ENCODE peak calls at places on chromosomes 2 and 18, in four cellular contexts. X is HL-60, R is GM12891, Y is spleen. N is an unnamed sample.

GRCh38 chr18:26386002-26386401 is 159.8 kb downstream of the TAF4B start:
- DNase-seq in X (no peak), R (no peak), Y (no peak), N (peak)

GRCh38 chr2:204012081-204012653 is 75.6 kb downstream of the ICOS start:
- DNase-seq in X (no peak), R (no peak), Y (no peak), N (no peak)

GRCh38 chr18:3256693-3257626 is 5.0 kb upstream of the MYL12B start:
- DNase-seq in X (no peak), R (no peak), Y (no peak), N (peak)

GRCh38 chr2:171960570-171960969 is 38.3 kb downstream of the HAT1 start:
- DNase-seq in X (no peak), R (no peak), Y (no peak), N (no peak)

GRCh38 chr2:177688844-177689243 is 296.3 kb downstream of the AGPS start:
- DNase-seq in X (no peak), R (no peak), Y (no peak), N (no peak)

GRCh38 chr2:235595420-235596010 is 101.7 kb downstream of the AGAP1 start:
- DNase-seq in X (peak), R (peak), Y (peak), N (peak)

GRCh38 chr18:23114171-23114881 is 21.0 kb upstream of the CABLES1 start:
- DNase-seq in X (no peak), R (no peak), Y (no peak), N (peak)

GRCh38 chr2:157785200-157785599 is 90.9 kb downstream of the ACVR1 start:
- DNase-seq in X (no peak), R (no peak), Y (no peak), N (peak)

GRCh38 chr2:85413592-85414421 is 3.6 kb upstream of the CAPG start:
- DNase-seq in X (no peak), R (no peak), Y (no peak), N (peak)

GRCh38 chr2:71748227-71748626 is 294.9 kb downstream of the DYSF start:
- DNase-seq in X (no peak), R (no peak), Y (no peak), N (peak)

GRCh38 chr2:71453404-71454220 is at the start of gene DYSF:
- DNase-seq in X (no peak), R (no peak), Y (peak), N (no peak)

GRCh38 chr2:17976871-17977746 is 98.6 kb downstream of the KCNS3 start:
- DNase-seq in X (no peak), R (no peak), Y (no peak), N (no peak)

GRCh38 chr18:49076767-49077166 is 126.0 kb upstream of the SMAD7 start:
- DNase-seq in X (no peak), R (no peak), Y (no peak), N (no peak)

GRCh38 chr2:7377861-7378569 is 460.8 kb downstream of the RNF144A start:
- DNase-seq in X (no peak), R (no peak), Y (no peak), N (no peak)

GRCh38 chr18:62737474-62737873 is 22.1 kb downstream of the PHLPP1 start:
- DNase-seq in X (no peak), R (no peak), Y (no peak), N (no peak)

GRCh38 chr2:165401285-165401852 is 68.1 kb upstream of the CSRNP3 start:
- DNase-seq in X (peak), R (no peak), Y (no peak), N (peak)

GRCh38 chr2:73291093-73291460 is 2.3 kb downstream of the EGR4 start:
- DNase-seq in X (peak), R (no peak), Y (peak), N (peak)

GRCh38 chr18:30093376-30093775 is 949.2 kb downstream of the DSC3 start:
- DNase-seq in X (no peak), R (no peak), Y (no peak), N (no peak)

GRCh38 chr2:100151310-100151709 is 8.9 kb upstream of the AFF3 start:
- DNase-seq in X (no peak), R (no peak), Y (no peak), N (no peak)

GRCh38 chr2:207258191-207258991 is 92.6 kb upstream of the KLF7 start:
- DNase-seq in X (no peak), R (no peak), Y (no peak), N (peak)
- TF ChIP-seq POLR2AphosphoS5 in X (no peak), R (no peak), Y (no peak), N (no peak)

DNA sequence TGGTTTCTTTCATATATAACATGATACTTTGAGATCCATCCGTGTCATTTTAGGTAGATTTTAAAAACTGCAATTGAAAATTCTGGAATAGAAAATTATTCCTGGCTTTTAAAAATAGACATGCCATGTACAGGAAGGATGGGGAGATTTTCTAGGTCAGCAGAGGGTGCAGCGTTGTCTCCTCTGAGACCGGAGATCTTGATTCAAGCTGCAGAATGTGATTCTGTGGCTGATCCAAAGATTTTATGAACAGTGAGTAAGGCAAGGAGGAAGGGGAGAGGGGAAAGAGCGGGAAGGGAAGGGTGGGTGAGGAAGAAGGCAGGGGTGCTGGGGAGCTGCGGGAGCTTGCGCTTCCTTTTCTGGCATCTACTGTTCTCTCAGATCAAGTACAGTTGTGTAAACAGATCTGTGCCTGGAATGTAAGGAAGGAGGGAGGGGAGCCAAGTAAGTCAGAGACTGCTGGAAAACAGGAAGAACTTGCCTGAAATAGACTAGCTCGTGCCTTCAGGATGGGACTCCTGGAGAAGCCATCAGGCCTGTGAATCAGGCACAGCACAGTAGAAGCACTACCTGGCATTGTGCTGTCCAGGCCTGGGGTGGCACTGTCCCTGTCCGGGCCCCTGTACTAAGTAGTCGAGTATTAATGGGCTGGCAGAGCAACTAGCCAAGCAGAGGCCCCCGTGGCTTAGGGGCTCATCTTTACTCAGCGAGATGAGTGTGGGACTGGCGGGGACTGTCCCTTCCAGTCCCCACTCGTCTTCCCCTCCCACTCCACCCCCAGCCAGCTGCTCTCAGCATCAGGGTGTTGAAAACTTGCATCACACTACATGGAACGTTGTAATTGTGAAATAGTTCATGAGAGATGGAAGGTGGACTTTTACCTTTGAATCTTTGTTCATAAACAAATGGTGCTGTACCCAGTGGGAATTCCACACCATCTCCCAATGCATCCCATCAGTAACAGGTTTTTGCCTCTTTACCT is 163.5 kb downstream of the UXS1 start:
- DNase-seq in X (peak), R (no peak), Y (no peak), N (peak)
- TF ChIP-seq POLR2AphosphoS5 in X (no peak), R (no peak), Y (no peak), N (no peak)

DNA sequence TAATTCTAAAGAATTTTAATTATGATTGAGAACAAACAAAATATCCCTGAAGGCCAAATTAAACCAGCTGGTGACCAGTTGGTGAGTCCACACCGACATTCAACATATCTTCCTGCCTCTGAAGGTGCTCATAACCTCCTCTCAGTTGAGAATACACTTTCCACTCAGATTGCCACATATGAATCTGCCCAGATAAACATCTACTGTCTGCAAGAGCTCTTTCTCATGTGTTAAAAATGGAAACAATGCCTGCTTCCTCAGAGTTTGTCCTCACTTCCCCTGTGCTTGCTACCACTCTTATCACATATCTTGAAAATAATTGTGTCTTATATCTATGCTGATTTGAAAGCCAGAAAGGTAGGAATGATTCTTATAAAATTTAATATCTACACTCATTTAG is 177.7 kb upstream of the GULP1 start:
- DNase-seq in X (no peak), R (no peak), Y (no peak), N (peak)
- TF ChIP-seq POLR2AphosphoS5 in X (no peak), R (no peak), Y (no peak), N (no peak)

GRCh38 chr18:50429207-50429948 is 54.5 kb downstream of the SKA1 start:
- DNase-seq in X (no peak), R (no peak), Y (no peak), N (peak)

GRCh38 chr18:50427896-50428295 is 53.0 kb downstream of the SKA1 start:
- DNase-seq in X (peak), R (no peak), Y (no peak), N (no peak)

GRCh38 chr18:50428531-50429206 is 53.8 kb downstream of the SKA1 start:
- DNase-seq in X (no peak), R (no peak), Y (no peak), N (no peak)

DNA sequence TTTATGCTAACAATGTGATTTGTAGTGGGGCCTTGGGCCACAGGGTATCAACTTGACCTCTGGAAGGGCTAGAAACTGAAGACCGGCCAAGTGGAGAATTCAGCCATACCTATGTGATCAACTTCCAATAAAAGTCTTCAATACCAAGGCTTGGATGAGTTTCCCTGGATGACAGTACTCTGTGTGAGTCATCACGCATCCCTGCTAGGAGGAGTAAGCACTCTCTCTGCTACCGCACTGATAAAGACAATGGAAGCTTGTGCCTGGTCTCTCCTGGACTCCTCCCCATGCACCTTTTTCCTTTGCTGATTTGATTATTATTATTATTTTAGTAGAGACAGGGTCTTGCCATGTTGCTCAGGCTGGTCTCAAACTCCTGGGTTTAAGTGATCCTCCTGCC is 58.1 kb downstream of the SKA1 start:
- DNase-seq in X (no peak), R (no peak), Y (no peak), N (no peak)
- TF ChIP-seq POLR2AphosphoS5 in X (no peak), R (no peak), Y (no peak), N (no peak)

GRCh38 chr2:217872319-217872718 is 130.5 kb downstream of the TNS1 start:
- DNase-seq in X (no peak), R (no peak), Y (no peak), N (no peak)

GRCh38 chr2:217868265-217868892 is 134.4 kb downstream of the TNS1 start:
- DNase-seq in X (no peak), R (no peak), Y (no peak), N (no peak)

GRCh38 chr2:217870528-217871011 is 132.2 kb downstream of the TNS1 start:
- DNase-seq in X (no peak), R (no peak), Y (no peak), N (no peak)

GRCh38 chr2:217866457-217866856 is 136.3 kb downstream of the TNS1 start:
- DNase-seq in X (no peak), R (no peak), Y (no peak), N (no peak)

DNA sequence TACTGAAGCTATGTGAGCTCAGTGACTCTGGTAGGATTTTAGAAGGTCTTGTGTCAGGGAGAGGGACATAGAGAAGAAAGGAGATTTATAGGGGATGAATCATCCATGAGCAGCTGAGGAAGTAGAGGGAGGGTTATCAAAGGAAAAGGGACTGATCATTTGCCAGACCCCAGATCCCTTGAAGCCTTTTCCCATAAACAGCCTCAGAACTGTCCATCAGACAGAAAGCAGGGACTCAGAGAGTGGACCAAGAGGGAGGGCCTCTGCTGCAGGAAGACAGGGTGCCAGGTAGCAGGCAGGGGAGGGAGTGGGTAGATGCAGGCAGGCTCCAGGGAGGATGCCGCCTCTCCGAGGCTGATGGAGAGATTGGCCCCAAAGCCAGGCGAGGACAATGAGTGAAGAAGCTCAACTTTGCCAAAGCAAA is 133.9 kb downstream of the TNS1 start:
- DNase-seq in X (no peak), R (no peak), Y (no peak), N (peak)
- TF ChIP-seq POLR2AphosphoS5 in X (no peak), R (no peak), Y (no peak), N (no peak)

GRCh38 chr2:202965810-202966454 is 48.7 kb upstream of the NBEAL1 start:
- DNase-seq in X (peak), R (peak), Y (no peak), N (peak)

GRCh38 chr2:202960524-202960923 is 48.4 kb downstream of the CARF start:
- DNase-seq in X (no peak), R (no peak), Y (no peak), N (no peak)

DNA sequence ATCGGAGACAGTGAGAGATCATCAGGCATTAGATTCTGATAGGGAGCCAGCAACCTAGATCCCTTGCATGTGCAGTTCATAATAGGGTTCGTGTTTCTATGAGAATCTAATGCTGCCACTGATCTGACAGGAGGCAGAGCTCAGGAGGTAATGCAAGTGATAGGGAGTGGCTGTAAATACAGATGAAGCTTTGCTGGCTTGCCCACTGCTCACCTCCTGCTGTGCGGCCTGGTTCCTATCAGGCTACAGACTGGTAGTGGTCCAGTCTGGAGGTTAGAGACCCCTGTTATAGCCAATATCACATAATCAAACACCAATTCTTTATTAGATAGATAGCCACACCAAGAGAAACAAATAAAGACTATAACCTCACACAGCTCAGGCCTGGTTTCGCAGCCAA is 51.0 kb upstream of the NBEAL1 start:
- DNase-seq in X (no peak), R (no peak), Y (no peak), N (no peak)
- TF ChIP-seq POLR2AphosphoS5 in X (no peak), R (no peak), Y (no peak), N (no peak)

DNA sequence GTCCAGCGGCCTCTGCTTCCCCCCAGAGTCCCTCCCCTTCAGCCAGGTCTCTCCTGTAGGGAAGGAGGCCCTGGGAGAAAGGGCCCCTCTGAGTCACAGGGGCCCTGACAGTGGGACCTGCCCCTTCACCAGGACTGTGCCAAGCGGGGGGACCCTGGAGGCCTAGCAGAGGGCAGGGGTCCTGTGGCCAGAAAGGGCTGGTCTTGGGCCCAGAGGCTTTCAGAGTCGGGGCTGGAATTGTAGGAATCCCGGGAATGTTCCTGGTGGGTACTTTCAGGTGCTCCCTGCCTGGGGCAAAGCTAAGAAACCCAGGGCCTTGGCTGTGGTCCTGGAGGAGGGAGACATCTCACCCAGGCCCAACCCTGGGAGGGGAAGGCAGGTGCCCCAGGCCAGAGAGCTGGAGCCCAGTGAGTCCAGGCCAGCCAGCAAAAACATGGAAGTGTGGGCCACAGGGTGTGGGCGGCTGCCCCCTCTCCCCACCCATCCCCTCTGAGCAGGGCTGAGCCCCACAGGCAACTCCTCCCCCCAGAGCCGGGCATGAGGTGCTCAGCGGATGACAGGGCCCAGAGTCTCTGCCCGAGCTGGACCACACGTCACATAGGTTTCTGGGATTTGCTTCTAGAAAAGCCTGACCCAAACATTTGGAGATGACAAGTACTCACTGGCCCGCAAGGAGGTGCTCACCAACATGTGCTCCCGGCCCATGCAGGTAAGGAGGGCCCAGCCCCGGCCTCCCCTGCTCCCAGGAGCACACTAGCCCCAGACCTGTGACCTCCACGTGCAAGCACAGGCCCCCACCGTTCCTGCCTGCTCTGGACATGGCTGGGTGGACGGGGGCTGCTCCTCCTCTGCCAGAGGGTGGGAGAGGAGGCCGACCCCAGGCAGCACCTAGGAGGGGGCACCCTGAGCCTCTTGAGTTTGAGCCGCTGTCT is 48.2 kb upstream of the ALPP start:
- DNase-seq in X (no peak), R (no peak), Y (peak), N (no peak)
- TF ChIP-seq POLR2AphosphoS5 in X (no peak), R (no peak), Y (no peak), N (no peak)

DNA sequence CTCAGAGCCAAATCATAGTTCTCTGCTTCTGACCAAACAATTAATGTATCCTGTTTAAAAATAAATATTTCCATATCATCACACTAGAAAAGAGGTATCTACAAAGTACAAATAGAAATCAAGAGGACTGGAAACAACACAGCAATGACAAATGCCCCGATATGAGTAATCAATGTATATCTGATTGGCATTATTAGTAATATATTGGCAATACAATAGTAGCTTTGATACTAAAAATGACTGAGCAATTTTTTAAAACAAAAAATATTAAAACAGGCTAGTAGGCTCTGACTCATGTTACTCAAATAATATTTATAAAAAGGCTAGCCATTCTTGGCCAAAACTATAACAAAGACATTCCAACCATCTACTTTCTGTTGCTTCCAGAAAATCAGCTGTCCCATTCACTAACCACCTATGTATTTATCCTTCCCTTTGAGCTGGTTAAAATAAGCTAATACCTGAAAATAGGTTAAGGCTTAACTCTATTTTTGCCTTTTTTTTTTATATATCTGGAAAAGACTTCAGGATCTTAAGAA is 13.3 kb downstream of the PPP4R3B start:
- DNase-seq in X (no peak), R (no peak), Y (no peak), N (no peak)
- TF ChIP-seq POLR2AphosphoS5 in X (no peak), R (no peak), Y (no peak), N (no peak)